ENCODE peak calls at places on chromosome 1, in seven cellular contexts. One of them, this sample, is unnamed.

GRCh38 chr1:32198237-32199042 is 2.0 kb upstream of the CCDC28B start:
- DNase-seq in neural crest cell: no peak
- DNase-seq in type B pancreatic cell: no peak
- DNase-seq in psoas muscle: peak; percentile 44
- DNase-seq in progenitor cell of endocrine pancreas: no peak
- DNase-seq in AG09309: no peak
- DNase-seq in tibial nerve: no peak
- DNase-seq in this sample: no peak

GRCh38 chr1:55140546-55140983 is 74.6 kb downstream of the USP24 start:
- DNase-seq in neural crest cell: peak; percentile 62
- DNase-seq in type B pancreatic cell: no peak
- DNase-seq in psoas muscle: no peak
- DNase-seq in progenitor cell of endocrine pancreas: peak; percentile 24
- DNase-seq in AG09309: peak; percentile 92
- DNase-seq in tibial nerve: peak; percentile 40
- DNase-seq in this sample: no peak

GRCh38 chr1:16145030-16145987 is 10.6 kb downstream of the EPHA2 start:
- DNase-seq in neural crest cell: no peak
- DNase-seq in type B pancreatic cell: no peak
- DNase-seq in psoas muscle: peak; percentile 83
- DNase-seq in progenitor cell of endocrine pancreas: no peak
- DNase-seq in AG09309: no peak
- DNase-seq in tibial nerve: no peak
- DNase-seq in this sample: no peak

GRCh38 chr1:29829448-29830344 is 593.4 kb downstream of the PTPRU start:
- DNase-seq in neural crest cell: no peak
- DNase-seq in type B pancreatic cell: no peak
- DNase-seq in psoas muscle: no peak
- DNase-seq in progenitor cell of endocrine pancreas: no peak
- DNase-seq in AG09309: no peak
- DNase-seq in tibial nerve: no peak
- DNase-seq in this sample: no peak

GRCh38 chr1:89794406-89794805 is 26.4 kb upstream of the LRRC8D start:
- DNase-seq in neural crest cell: no peak
- DNase-seq in type B pancreatic cell: no peak
- DNase-seq in psoas muscle: no peak
- DNase-seq in progenitor cell of endocrine pancreas: no peak
- DNase-seq in AG09309: no peak
- DNase-seq in tibial nerve: no peak
- DNase-seq in this sample: no peak

GRCh38 chr1:11387829-11388228 is 91.1 kb upstream of the DISP3 start:
- DNase-seq in neural crest cell: no peak
- DNase-seq in type B pancreatic cell: no peak
- DNase-seq in psoas muscle: no peak
- DNase-seq in progenitor cell of endocrine pancreas: no peak
- DNase-seq in AG09309: no peak
- DNase-seq in tibial nerve: no peak
- DNase-seq in this sample: no peak

GRCh38 chr1:41362357-41362721 is 1.1 kb downstream of the FOXO6 start:
- DNase-seq in neural crest cell: no peak
- DNase-seq in type B pancreatic cell: no peak
- DNase-seq in psoas muscle: no peak
- DNase-seq in progenitor cell of endocrine pancreas: no peak
- DNase-seq in AG09309: no peak
- DNase-seq in tibial nerve: no peak
- DNase-seq in this sample: no peak

GRCh38 chr1:169615803-169616202 is 14.1 kb downstream of the SELP start:
- DNase-seq in neural crest cell: no peak
- DNase-seq in type B pancreatic cell: no peak
- DNase-seq in psoas muscle: no peak
- DNase-seq in progenitor cell of endocrine pancreas: no peak
- DNase-seq in AG09309: no peak
- DNase-seq in tibial nerve: no peak
- DNase-seq in this sample: no peak

GRCh38 chr1:195606483-195606882 is 1001.8 kb downstream of the KCNT2 start:
- DNase-seq in neural crest cell: no peak
- DNase-seq in type B pancreatic cell: no peak
- DNase-seq in psoas muscle: no peak
- DNase-seq in progenitor cell of endocrine pancreas: no peak
- DNase-seq in AG09309: no peak
- DNase-seq in tibial nerve: no peak
- DNase-seq in this sample: no peak

GRCh38 chr1:195604287-195604686 is 1004.0 kb downstream of the KCNT2 start:
- DNase-seq in neural crest cell: no peak
- DNase-seq in type B pancreatic cell: no peak
- DNase-seq in psoas muscle: no peak
- DNase-seq in progenitor cell of endocrine pancreas: no peak
- DNase-seq in AG09309: peak; percentile 20
- DNase-seq in tibial nerve: no peak
- DNase-seq in this sample: no peak

GRCh38 chr1:195608883-195609282 is 999.4 kb downstream of the KCNT2 start:
- DNase-seq in neural crest cell: no peak
- DNase-seq in type B pancreatic cell: no peak
- DNase-seq in psoas muscle: no peak
- DNase-seq in progenitor cell of endocrine pancreas: no peak
- DNase-seq in AG09309: no peak
- DNase-seq in tibial nerve: no peak
- DNase-seq in this sample: no peak
- TF ChIP-seq CTCF in neural crest cell: peak; percentile 35
- TF ChIP-seq CTCF in type B pancreatic cell: peak; percentile 52
- TF ChIP-seq CTCF in psoas muscle: no peak
- TF ChIP-seq CTCF in progenitor cell of endocrine pancreas: peak; percentile 29
- TF ChIP-seq CTCF in AG09309: peak; percentile 32
- TF ChIP-seq CTCF in tibial nerve: no peak
- TF ChIP-seq CTCF in this sample: no peak

DNA sequence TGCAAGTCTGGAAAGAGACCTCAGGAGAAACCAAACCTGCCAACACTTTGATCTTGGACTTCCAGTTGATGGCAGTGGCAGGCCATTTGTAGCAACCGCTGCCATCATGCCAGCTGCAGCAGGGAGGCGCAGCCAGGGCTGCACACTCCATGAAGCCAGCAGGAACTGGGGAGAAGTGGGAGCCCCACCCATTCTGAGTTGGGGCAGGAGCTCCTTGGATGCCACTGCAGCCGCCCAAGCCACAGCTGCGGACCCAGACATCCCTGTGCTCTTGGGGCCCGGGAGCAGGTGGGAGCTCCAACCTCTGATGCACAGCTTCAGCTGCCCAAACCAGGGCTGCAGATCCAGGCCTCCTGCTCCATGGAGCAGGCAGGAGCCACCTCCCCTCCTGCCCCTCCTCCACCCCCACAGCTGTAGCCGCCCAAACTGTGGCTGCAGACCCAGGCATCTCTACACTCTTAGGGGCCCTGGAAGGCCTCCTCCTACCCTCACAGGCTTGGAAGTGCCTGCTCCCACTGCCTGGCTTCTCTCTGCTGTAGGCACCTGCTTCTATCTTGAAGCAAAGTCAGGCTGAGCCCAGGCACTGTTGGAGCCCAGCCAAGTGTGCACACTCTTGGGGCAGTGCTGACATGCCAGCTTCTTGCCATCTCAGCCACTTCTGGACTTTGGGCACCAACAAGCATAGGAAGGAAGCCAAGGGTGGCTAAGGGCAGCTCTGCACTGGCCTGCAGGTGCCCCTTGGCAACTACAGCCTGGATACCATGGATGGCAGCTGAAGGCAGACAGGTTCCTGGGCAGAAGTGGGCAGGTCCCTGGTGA is 20.0 kb upstream of the DISP1 start:
- DNase-seq in neural crest cell: no peak
- DNase-seq in type B pancreatic cell: no peak
- DNase-seq in psoas muscle: no peak
- DNase-seq in progenitor cell of endocrine pancreas: no peak
- DNase-seq in AG09309: no peak
- DNase-seq in tibial nerve: no peak
- DNase-seq in this sample: no peak
- TF ChIP-seq CTCF in neural crest cell: no peak
- TF ChIP-seq CTCF in type B pancreatic cell: no peak
- TF ChIP-seq CTCF in psoas muscle: no peak
- TF ChIP-seq CTCF in progenitor cell of endocrine pancreas: no peak
- TF ChIP-seq CTCF in AG09309: peak; percentile 48
- TF ChIP-seq CTCF in tibial nerve: peak; percentile 7
- TF ChIP-seq CTCF in this sample: no peak

DNA sequence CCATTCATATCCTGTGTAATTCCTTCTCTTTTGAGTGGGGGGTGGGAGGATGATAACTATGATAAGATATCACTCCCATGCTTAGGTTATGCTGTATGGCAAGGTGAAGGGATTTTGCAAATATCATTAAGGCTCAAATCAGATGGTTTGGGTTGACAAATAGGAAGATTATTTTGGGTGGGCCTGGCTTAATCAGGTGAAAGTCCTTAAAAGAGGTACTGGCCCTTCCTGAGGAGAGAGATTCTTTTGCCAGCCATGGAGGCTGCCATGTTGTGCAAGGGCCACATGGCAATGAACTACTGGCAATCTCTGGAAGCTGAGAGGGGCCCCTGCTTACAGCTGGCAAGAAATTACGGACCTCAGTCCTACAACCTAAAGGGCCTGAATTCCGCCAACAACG is 174.6 kb upstream of the FOXD3 start:
- DNase-seq in neural crest cell: no peak
- DNase-seq in type B pancreatic cell: no peak
- DNase-seq in psoas muscle: no peak
- DNase-seq in progenitor cell of endocrine pancreas: no peak
- DNase-seq in AG09309: no peak
- DNase-seq in tibial nerve: no peak
- DNase-seq in this sample: no peak
- TF ChIP-seq CTCF in neural crest cell: no peak
- TF ChIP-seq CTCF in type B pancreatic cell: no peak
- TF ChIP-seq CTCF in psoas muscle: no peak
- TF ChIP-seq CTCF in progenitor cell of endocrine pancreas: no peak
- TF ChIP-seq CTCF in AG09309: no peak
- TF ChIP-seq CTCF in tibial nerve: no peak
- TF ChIP-seq CTCF in this sample: no peak

GRCh38 chr1:37036667-37037053 is 2.3 kb upstream of the GRIK3 start:
- DNase-seq in neural crest cell: no peak
- DNase-seq in type B pancreatic cell: no peak
- DNase-seq in psoas muscle: no peak
- DNase-seq in progenitor cell of endocrine pancreas: no peak
- DNase-seq in AG09309: no peak
- DNase-seq in tibial nerve: no peak
- DNase-seq in this sample: no peak
- TF ChIP-seq CTCF in neural crest cell: no peak
- TF ChIP-seq CTCF in type B pancreatic cell: no peak
- TF ChIP-seq CTCF in psoas muscle: no peak
- TF ChIP-seq CTCF in progenitor cell of endocrine pancreas: no peak
- TF ChIP-seq CTCF in AG09309: no peak
- TF ChIP-seq CTCF in tibial nerve: no peak
- TF ChIP-seq CTCF in this sample: no peak

GRCh38 chr1:157774412-157774811 is 2.5 kb downstream of the FCRL2 start:
- DNase-seq in neural crest cell: no peak
- DNase-seq in type B pancreatic cell: no peak
- DNase-seq in psoas muscle: no peak
- DNase-seq in progenitor cell of endocrine pancreas: no peak
- DNase-seq in AG09309: no peak
- DNase-seq in tibial nerve: no peak
- DNase-seq in this sample: no peak

GRCh38 chr1:157775101-157775870 is 1.6 kb downstream of the FCRL2 start:
- DNase-seq in neural crest cell: no peak
- DNase-seq in type B pancreatic cell: no peak
- DNase-seq in psoas muscle: no peak
- DNase-seq in progenitor cell of endocrine pancreas: no peak
- DNase-seq in AG09309: no peak
- DNase-seq in tibial nerve: no peak
- DNase-seq in this sample: no peak

GRCh38 chr1:157771666-157772425 is 5.1 kb downstream of the FCRL2 start:
- DNase-seq in neural crest cell: no peak
- DNase-seq in type B pancreatic cell: no peak
- DNase-seq in psoas muscle: no peak
- DNase-seq in progenitor cell of endocrine pancreas: no peak
- DNase-seq in AG09309: no peak
- DNase-seq in tibial nerve: no peak
- DNase-seq in this sample: no peak

GRCh38 chr1:157776971-157777386 is at the start of gene FCRL2:
- DNase-seq in neural crest cell: no peak
- DNase-seq in type B pancreatic cell: no peak
- DNase-seq in psoas muscle: no peak
- DNase-seq in progenitor cell of endocrine pancreas: no peak
- DNase-seq in AG09309: no peak
- DNase-seq in tibial nerve: no peak
- DNase-seq in this sample: no peak

DNA sequence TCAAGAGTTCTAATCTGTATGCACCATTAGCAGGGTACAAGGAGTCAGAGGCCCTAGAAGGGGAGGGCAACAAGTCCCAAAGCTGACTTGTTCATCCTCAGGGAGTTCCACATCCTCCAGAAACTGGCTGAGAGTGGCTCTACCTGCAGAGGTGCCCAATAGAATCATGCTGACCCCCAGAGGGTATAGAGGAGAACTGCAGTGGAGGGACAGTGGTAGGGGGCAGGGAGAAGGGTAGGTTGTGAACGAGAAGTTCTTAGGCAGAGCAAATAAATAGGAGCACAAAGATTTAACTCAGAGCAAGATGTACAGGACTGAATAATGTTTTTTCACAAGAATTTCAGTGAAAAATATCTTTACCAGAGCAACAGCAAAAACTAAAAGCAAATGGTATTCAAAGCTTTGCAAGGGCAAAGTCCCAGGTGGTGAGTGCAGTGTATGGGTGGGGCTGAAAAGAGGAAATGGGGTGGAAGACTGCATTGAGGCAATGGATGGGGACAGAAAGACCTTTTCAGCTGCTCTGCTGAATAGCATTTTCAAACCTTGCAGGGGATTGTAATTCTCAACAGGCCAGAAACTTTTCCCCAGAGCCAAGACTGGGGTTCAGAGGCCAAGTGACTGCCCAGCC is 3.1 kb downstream of the FCRL2 start:
- DNase-seq in neural crest cell: no peak
- DNase-seq in type B pancreatic cell: no peak
- DNase-seq in psoas muscle: no peak
- DNase-seq in progenitor cell of endocrine pancreas: no peak
- DNase-seq in AG09309: no peak
- DNase-seq in tibial nerve: no peak
- DNase-seq in this sample: no peak
- TF ChIP-seq CTCF in neural crest cell: peak; percentile 31
- TF ChIP-seq CTCF in type B pancreatic cell: peak; percentile 30
- TF ChIP-seq CTCF in psoas muscle: no peak
- TF ChIP-seq CTCF in progenitor cell of endocrine pancreas: peak; percentile 45
- TF ChIP-seq CTCF in AG09309: no peak
- TF ChIP-seq CTCF in tibial nerve: no peak
- TF ChIP-seq CTCF in this sample: peak; percentile 76

GRCh38 chr1:20633190-20634064 is at the start of gene PINK1:
- DNase-seq in neural crest cell: peak; percentile 92
- DNase-seq in type B pancreatic cell: peak; percentile 92
- DNase-seq in psoas muscle: peak; percentile 89
- DNase-seq in progenitor cell of endocrine pancreas: peak; percentile 90
- DNase-seq in AG09309: no peak
- DNase-seq in tibial nerve: peak; percentile 62
- DNase-seq in this sample: peak; percentile 95

GRCh38 chr1:20632386-20632785 is 872 bp upstream of the PINK1 start:
- DNase-seq in neural crest cell: no peak
- DNase-seq in type B pancreatic cell: no peak
- DNase-seq in psoas muscle: no peak
- DNase-seq in progenitor cell of endocrine pancreas: no peak
- DNase-seq in AG09309: no peak
- DNase-seq in tibial nerve: no peak
- DNase-seq in this sample: no peak

GRCh38 chr1:20634065-20634593 is 871 bp downstream of the PINK1 start:
- DNase-seq in neural crest cell: no peak
- DNase-seq in type B pancreatic cell: no peak
- DNase-seq in psoas muscle: no peak
- DNase-seq in progenitor cell of endocrine pancreas: no peak
- DNase-seq in AG09309: no peak
- DNase-seq in tibial nerve: no peak
- DNase-seq in this sample: no peak

GRCh38 chr1:20634594-20635084 is 1.4 kb downstream of the PINK1 start:
- DNase-seq in neural crest cell: no peak
- DNase-seq in type B pancreatic cell: no peak
- DNase-seq in psoas muscle: peak; percentile 81
- DNase-seq in progenitor cell of endocrine pancreas: no peak
- DNase-seq in AG09309: no peak
- DNase-seq in tibial nerve: no peak
- DNase-seq in this sample: no peak

GRCh38 chr1:20630730-20631129 is 2.5 kb upstream of the PINK1 start:
- DNase-seq in neural crest cell: no peak
- DNase-seq in type B pancreatic cell: no peak
- DNase-seq in psoas muscle: no peak
- DNase-seq in progenitor cell of endocrine pancreas: no peak
- DNase-seq in AG09309: no peak
- DNase-seq in tibial nerve: no peak
- DNase-seq in this sample: no peak
- TF ChIP-seq CTCF in neural crest cell: no peak
- TF ChIP-seq CTCF in type B pancreatic cell: no peak
- TF ChIP-seq CTCF in psoas muscle: no peak
- TF ChIP-seq CTCF in progenitor cell of endocrine pancreas: no peak
- TF ChIP-seq CTCF in AG09309: no peak
- TF ChIP-seq CTCF in tibial nerve: no peak
- TF ChIP-seq CTCF in this sample: no peak